ENCODE peak calls at places on chromosomes 2 and 18, in five cellular contexts. One of them, this sample, is unnamed.

GRCh38 chr18:63249781-63250180 is 69.8 kb downstream of the BCL2 start:
- DNase-seq in body of pancreas: no peak
- DNase-seq in breast epithelium: no peak
- DNase-seq in stimulated activated CD4-positive, alpha-beta T cell treated with anti-CD3 and anti-CD28 coated beads, Interleukin-15, amount 100 ng/mL, for 1 hour: no peak
- DNase-seq in T-helper 2 cell: no peak
- DNase-seq in this sample: no peak

GRCh38 chr2:44829771-44830170 is 111.7 kb upstream of the SIX3 start:
- DNase-seq in body of pancreas: no peak
- DNase-seq in breast epithelium: no peak
- DNase-seq in stimulated activated CD4-positive, alpha-beta T cell treated with anti-CD3 and anti-CD28 coated beads, Interleukin-15, amount 100 ng/mL, for 1 hour: no peak
- DNase-seq in T-helper 2 cell: no peak
- DNase-seq in this sample: no peak

GRCh38 chr2:150621800-150622199 is 134.3 kb upstream of the RND3 start:
- DNase-seq in body of pancreas: no peak
- DNase-seq in breast epithelium: no peak
- DNase-seq in stimulated activated CD4-positive, alpha-beta T cell treated with anti-CD3 and anti-CD28 coated beads, Interleukin-15, amount 100 ng/mL, for 1 hour: no peak
- DNase-seq in T-helper 2 cell: no peak
- DNase-seq in this sample: peak

GRCh38 chr2:177147093-177147694 is 65.4 kb upstream of the HNRNPA3 start:
- DNase-seq in body of pancreas: no peak
- DNase-seq in breast epithelium: no peak
- DNase-seq in stimulated activated CD4-positive, alpha-beta T cell treated with anti-CD3 and anti-CD28 coated beads, Interleukin-15, amount 100 ng/mL, for 1 hour: no peak
- DNase-seq in T-helper 2 cell: no peak
- DNase-seq in this sample: peak

GRCh38 chr18:31679133-31679731 is 5.1 kb downstream of the B4GALT6 start:
- DNase-seq in body of pancreas: no peak
- DNase-seq in breast epithelium: no peak
- DNase-seq in stimulated activated CD4-positive, alpha-beta T cell treated with anti-CD3 and anti-CD28 coated beads, Interleukin-15, amount 100 ng/mL, for 1 hour: no peak
- DNase-seq in T-helper 2 cell: no peak
- DNase-seq in this sample: peak

GRCh38 chr2:85598594-85599340 is 3.2 kb downstream of the RNF181 start:
- DNase-seq in body of pancreas: no peak
- DNase-seq in breast epithelium: no peak
- DNase-seq in stimulated activated CD4-positive, alpha-beta T cell treated with anti-CD3 and anti-CD28 coated beads, Interleukin-15, amount 100 ng/mL, for 1 hour: no peak
- DNase-seq in T-helper 2 cell: no peak
- DNase-seq in this sample: no peak

GRCh38 chr2:20184067-20184938 is 40.6 kb downstream of the SDC1 start:
- DNase-seq in body of pancreas: peak
- DNase-seq in breast epithelium: no peak
- DNase-seq in stimulated activated CD4-positive, alpha-beta T cell treated with anti-CD3 and anti-CD28 coated beads, Interleukin-15, amount 100 ng/mL, for 1 hour: no peak
- DNase-seq in T-helper 2 cell: no peak
- DNase-seq in this sample: peak

GRCh38 chr2:65153515-65153914 is 23.6 kb upstream of the RAB1A start:
- DNase-seq in body of pancreas: peak
- DNase-seq in breast epithelium: no peak
- DNase-seq in stimulated activated CD4-positive, alpha-beta T cell treated with anti-CD3 and anti-CD28 coated beads, Interleukin-15, amount 100 ng/mL, for 1 hour: no peak
- DNase-seq in T-helper 2 cell: no peak
- DNase-seq in this sample: no peak